ENCODE peak calls at places on chromosomes 13 and 19, in eight cellular contexts. H, E, B, L, I, G, W and N are unnamed samples.

GRCh38 chr13:44648392-44649117 is 72.4 kb upstream of the TSC22D1 start:
- DNase-seq in H (no peak), E (no peak), B (no peak), L (peak), I (no peak), G (no peak), W (no peak), N (no peak)

GRCh38 chr19:7926021-7926726 is at the start of gene CTXN1:
- DNase-seq in H (peak), E (no peak), B (peak), L (no peak), I (peak), G (peak), W (peak), N (peak)

GRCh38 chr13:99572131-99572530 is 70.9 kb downstream of the TM9SF2 start:
- DNase-seq in H (no peak), E (no peak), B (no peak), L (no peak), I (no peak), G (no peak), W (peak), N (no peak)

GRCh38 chr13:96821381-96821780 is 172.9 kb downstream of the OXGR1 start:
- DNase-seq in H (no peak), E (no peak), B (no peak), L (no peak), I (no peak), G (no peak), W (no peak), N (no peak)

GRCh38 chr13:99949657-99950413 is 21.7 kb downstream of the ZIC5 start:
- DNase-seq in H (peak), E (no peak), B (no peak), L (no peak), I (no peak), G (peak), W (peak), N (no peak)

GRCh38 chr13:38042771-38043170 is 173.2 kb upstream of the TRPC4 start:
- DNase-seq in H (no peak), E (no peak), B (no peak), L (no peak), I (no peak), G (no peak), W (no peak), N (no peak)

GRCh38 chr13:113078895-113079720 is 26.5 kb upstream of the F7 start:
- DNase-seq in H (peak), E (no peak), B (peak), L (no peak), I (no peak), G (peak), W (no peak), N (no peak)

GRCh38 chr13:75302031-75302430 is 179.9 kb downstream of the TBC1D4 start:
- DNase-seq in H (no peak), E (no peak), B (no peak), L (no peak), I (no peak), G (no peak), W (no peak), N (no peak)

GRCh38 chr19:44696939-44697669 is 1.8 kb upstream of the CEACAM16 start:
- DNase-seq in H (no peak), E (no peak), B (peak), L (no peak), I (no peak), G (no peak), W (no peak), N (no peak)

GRCh38 chr13:81540777-81541176 is 1199.9 kb upstream of the SPRY2 start:
- DNase-seq in H (no peak), E (no peak), B (no peak), L (no peak), I (no peak), G (no peak), W (no peak), N (no peak)

GRCh38 chr13:42735011-42735410 is 46.4 kb upstream of the FAM216B start:
- DNase-seq in H (no peak), E (no peak), B (no peak), L (no peak), I (no peak), G (no peak), W (no peak), N (no peak)

GRCh38 chr19:21422244-21422643 is 25.3 kb downstream of the ZNF493 start:
- DNase-seq in H (no peak), E (no peak), B (no peak), L (no peak), I (no peak), G (no peak), W (no peak), N (no peak)

GRCh38 chr13:81795710-81796109 is 1454.8 kb upstream of the SPRY2 start:
- DNase-seq in H (no peak), E (no peak), B (no peak), L (no peak), I (no peak), G (no peak), W (no peak), N (no peak)

GRCh38 chr19:342801-343421 is 1.7 kb downstream of the MIER2 start:
- DNase-seq in H (peak), E (no peak), B (no peak), L (no peak), I (no peak), G (peak), W (peak), N (no peak)